ENCODE peak calls at places on chromosomes 13 and 19, in four cellular contexts. Q is neural crest cell, R is GM12865, U is neural progenitor cell. B is an unnamed sample.

GRCh38 chr19:33220115-33220514 is 5.5 kb downstream of the SLC7A10 start:
- DNase-seq in Q (no peak), R (no peak), U (no peak), B (no peak)

GRCh38 chr13:113182046-113182445 is 23.6 kb downstream of the PROZ start:
- DNase-seq in Q (no peak), R (no peak), U (no peak), B (no peak)

GRCh38 chr13:27765650-27766049 is 26.6 kb upstream of the GSX1 start:
- DNase-seq in Q (no peak), R (no peak), U (no peak), B (peak)

GRCh38 chr13:36133950-36134349 is 2.8 kb upstream of the DCLK1 start:
- DNase-seq in Q (no peak), R (no peak), U (no peak), B (no peak)

GRCh38 chr19:18464646-18465045 is 26.7 kb upstream of the ISYNA1 start:
- DNase-seq in Q (no peak), R (no peak), U (no peak), B (no peak)

GRCh38 chr13:95216182-95216581 is 85.1 kb downstream of the ABCC4 start:
- DNase-seq in Q (no peak), R (no peak), U (no peak), B (no peak)

GRCh38 chr19:35436477-35437141 is 11.4 kb upstream of the FFAR2 start:
- DNase-seq in Q (no peak), R (peak), U (no peak), B (no peak)

GRCh38 chr13:99151516-99151915 is 49.1 kb upstream of the UBAC2 start:
- DNase-seq in Q (no peak), R (peak), U (no peak), B (no peak)

GRCh38 chr13:43269037-43269476 is 245.7 kb downstream of the DNAJC15 start:
- DNase-seq in Q (no peak), R (no peak), U (no peak), B (no peak)

GRCh38 chr19:6457958-6458694 is 1.5 kb downstream of the SLC25A23 start:
- DNase-seq in Q (no peak), R (peak), U (no peak), B (no peak)

GRCh38 chr13:47672245-47672975 is 328.7 kb downstream of the SUCLA2 start:
- DNase-seq in Q (no peak), R (no peak), U (no peak), B (no peak)

GRCh38 chr13:50537029-50537428 is 306.5 kb downstream of the DLEU7 start:
- DNase-seq in Q (no peak), R (no peak), U (no peak), B (no peak)